ENCODE peak calls at places on chromosome 4, in nine cellular contexts. U is AG10803, M is tibial nerve, K is Daoy, T is activated T-helper 1 cell treated with Interleukin-2 at 50 U/mL for 16 hours, B is SW480, V is nephron progenitor cell, F is HT-29, N is GM13976. Y is an unnamed sample.

GRCh38 chr4:152850377-152850776 is 70.6 kb downstream of the ARFIP1 start:
- DNase-seq in U (peak; percentile 48), M (no peak), K (peak; percentile 7), T (no peak), B (no peak), V (no peak), F (peak; percentile 21), N (peak; percentile 24), Y (no peak)

GRCh38 chr4:41413670-41414069 is 124.3 kb upstream of the LIMCH1 start:
- DNase-seq in U (no peak), M (no peak), K (peak; percentile 55), T (no peak), B (peak; percentile 4), V (no peak), F (peak; percentile 13), N (no peak), Y (no peak)

GRCh38 chr4:140308366-140309123 is 64.9 kb upstream of the SCOC start:
- DNase-seq in U (peak; percentile 96), M (no peak), K (peak; percentile 51), T (no peak), B (no peak), V (no peak), F (no peak), N (no peak), Y (peak; percentile 94)

GRCh38 chr4:96035727-96036126 is 195.8 kb downstream of the PDHA2 start:
- DNase-seq in U (no peak), M (no peak), K (no peak), T (no peak), B (no peak), V (no peak), F (peak; percentile 31), N (no peak), Y (no peak)

GRCh38 chr4:105306158-105306781 is 159.6 kb downstream of the TET2 start:
- DNase-seq in U (no peak), M (no peak), K (peak; percentile 2), T (no peak), B (peak; percentile 7), V (no peak), F (no peak), N (peak; percentile 53), Y (no peak)

GRCh38 chr4:159444668-159445067 is 341.8 kb downstream of the RAPGEF2 start:
- DNase-seq in U (peak; percentile 47), M (no peak), K (peak; percentile 39), T (no peak), B (no peak), V (no peak), F (no peak), N (no peak), Y (no peak)

GRCh38 chr4:1265351-1265750 is 16.4 kb upstream of the CTBP1 start:
- DNase-seq in U (no peak), M (no peak), K (no peak), T (no peak), B (no peak), V (no peak), F (no peak), N (no peak), Y (no peak)

GRCh38 chr4:14529653-14530052 is 472.6 kb upstream of the CPEB2 start:
- DNase-seq in U (no peak), M (no peak), K (no peak), T (no peak), B (no peak), V (no peak), F (no peak), N (no peak), Y (no peak)

GRCh38 chr4:158649111-158649680 is 22.5 kb downstream of the C4orf46 start:
- DNase-seq in U (peak; percentile 79), M (no peak), K (no peak), T (no peak), B (no peak), V (no peak), F (no peak), N (no peak), Y (no peak)

GRCh38 chr4:78704981-78705757 is 71.0 kb upstream of the BMP2K start:
- DNase-seq in U (peak; percentile 51), M (no peak), K (no peak), T (no peak), B (peak; percentile 23), V (no peak), F (peak; percentile 61), N (no peak), Y (peak; percentile 20)

GRCh38 chr4:26131711-26132110 is 189.1 kb upstream of the RBPJ start:
- DNase-seq in U (no peak), M (no peak), K (no peak), T (no peak), B (no peak), V (no peak), F (no peak), N (peak; percentile 56), Y (no peak)

GRCh38 chr4:4694296-4694772 is 152.5 kb upstream of the STX18 start:
- DNase-seq in U (peak; percentile 42), M (no peak), K (no peak), T (no peak), B (peak; percentile 28), V (no peak), F (peak; percentile 2), N (no peak), Y (no peak)

GRCh38 chr4:166980419-166980818 is 253.9 kb downstream of the SPOCK3 start:
- DNase-seq in U (no peak), M (no peak), K (no peak), T (no peak), B (no peak), V (no peak), F (no peak), N (no peak), Y (no peak)

GRCh38 chr4:82352825-82353370 is 20.9 kb downstream of the HNRNPD start:
- DNase-seq in U (no peak), M (no peak), K (no peak), T (no peak), B (no peak), V (no peak), F (no peak), N (no peak), Y (no peak)

GRCh38 chr4:22071749-22072148 is 123.2 kb upstream of the KCNIP4 start:
- DNase-seq in U (no peak), M (no peak), K (no peak), T (no peak), B (no peak), V (no peak), F (no peak), N (peak; percentile 5), Y (no peak)

GRCh38 chr4:41796545-41797210 is 48.2 kb upstream of the PHOX2B start:
- DNase-seq in U (no peak), M (no peak), K (no peak), T (no peak), B (no peak), V (peak; percentile 6), F (no peak), N (no peak), Y (no peak)

GRCh38 chr4:52126946-52127345 is 75.8 kb downstream of the SPATA18 start:
- DNase-seq in U (peak; percentile 23), M (no peak), K (no peak), T (no peak), B (no peak), V (no peak), F (no peak), N (no peak), Y (no peak)

Y was measured in AG04450.